ENCODE peak calls at places on chromosome 2, in ten cellular contexts. One of them, this sample, is unnamed.

GRCh38 chr2:240704651-240705050 is 13.0 kb downstream of the AQP12A start:
- DNase-seq in islet precursor cell: no peak
- DNase-seq in cardiac fibroblast: no peak
- DNase-seq in cerebellar cortex: no peak
- DNase-seq in activated naive CD4-positive, alpha-beta T cell treated with anti-CD3 and anti-CD28 coated beads, Interleukin-2, amount 10 ng/mL, durations not matched to agents 7 days and 5 days: peak; percentile 47
- DNase-seq in stimulated activated CD4-positive, alpha-beta T cell treated with anti-CD3 and anti-CD28 coated beads, TNF-alpha, amount 100 ng/mL, for 48 hours: peak; percentile 18
- DNase-seq in DMS153: no peak
- DNase-seq in RCC 7860: no peak
- DNase-seq in IMR-90: no peak
- DNase-seq in central memory CD4-positive, alpha-beta T cell: peak; percentile 49
- DNase-seq in this sample: no peak

GRCh38 chr2:226618875-226619605 is 180.6 kb downstream of the IRS1 start:
- DNase-seq in islet precursor cell: no peak
- DNase-seq in cardiac fibroblast: peak; percentile 63
- DNase-seq in cerebellar cortex: no peak
- DNase-seq in activated naive CD4-positive, alpha-beta T cell treated with anti-CD3 and anti-CD28 coated beads, Interleukin-2, amount 10 ng/mL, durations not matched to agents 7 days and 5 days: no peak
- DNase-seq in stimulated activated CD4-positive, alpha-beta T cell treated with anti-CD3 and anti-CD28 coated beads, TNF-alpha, amount 100 ng/mL, for 48 hours: no peak
- DNase-seq in DMS153: no peak
- DNase-seq in RCC 7860: no peak
- DNase-seq in IMR-90: peak; percentile 33
- DNase-seq in central memory CD4-positive, alpha-beta T cell: no peak
- DNase-seq in this sample: peak; percentile 69

GRCh38 chr2:218081063-218081462 is 12.0 kb downstream of the RUFY4 start:
- DNase-seq in islet precursor cell: peak; percentile 19
- DNase-seq in cardiac fibroblast: no peak
- DNase-seq in cerebellar cortex: no peak
- DNase-seq in activated naive CD4-positive, alpha-beta T cell treated with anti-CD3 and anti-CD28 coated beads, Interleukin-2, amount 10 ng/mL, durations not matched to agents 7 days and 5 days: no peak
- DNase-seq in stimulated activated CD4-positive, alpha-beta T cell treated with anti-CD3 and anti-CD28 coated beads, TNF-alpha, amount 100 ng/mL, for 48 hours: no peak
- DNase-seq in DMS153: no peak
- DNase-seq in RCC 7860: no peak
- DNase-seq in IMR-90: no peak
- DNase-seq in central memory CD4-positive, alpha-beta T cell: no peak
- DNase-seq in this sample: no peak

GRCh38 chr2:9311488-9311887 is 104.9 kb downstream of the ASAP2 start:
- DNase-seq in islet precursor cell: peak; percentile 61
- DNase-seq in cardiac fibroblast: peak; percentile 77
- DNase-seq in cerebellar cortex: peak; percentile 89
- DNase-seq in activated naive CD4-positive, alpha-beta T cell treated with anti-CD3 and anti-CD28 coated beads, Interleukin-2, amount 10 ng/mL, durations not matched to agents 7 days and 5 days: no peak
- DNase-seq in stimulated activated CD4-positive, alpha-beta T cell treated with anti-CD3 and anti-CD28 coated beads, TNF-alpha, amount 100 ng/mL, for 48 hours: no peak
- DNase-seq in DMS153: no peak
- DNase-seq in RCC 7860: peak; percentile 92
- DNase-seq in IMR-90: peak; percentile 90
- DNase-seq in central memory CD4-positive, alpha-beta T cell: no peak
- DNase-seq in this sample: peak; percentile 90

GRCh38 chr2:111523009-111523408 is 361.0 kb downstream of the ANAPC1 start:
- DNase-seq in islet precursor cell: no peak
- DNase-seq in cardiac fibroblast: no peak
- DNase-seq in cerebellar cortex: no peak
- DNase-seq in activated naive CD4-positive, alpha-beta T cell treated with anti-CD3 and anti-CD28 coated beads, Interleukin-2, amount 10 ng/mL, durations not matched to agents 7 days and 5 days: no peak
- DNase-seq in stimulated activated CD4-positive, alpha-beta T cell treated with anti-CD3 and anti-CD28 coated beads, TNF-alpha, amount 100 ng/mL, for 48 hours: no peak
- DNase-seq in DMS153: no peak
- DNase-seq in RCC 7860: no peak
- DNase-seq in IMR-90: no peak
- DNase-seq in central memory CD4-positive, alpha-beta T cell: no peak
- DNase-seq in this sample: no peak

GRCh38 chr2:102286041-102286440 is 25.3 kb upstream of the IL1RL1 start:
- DNase-seq in islet precursor cell: peak; percentile 80
- DNase-seq in cardiac fibroblast: no peak
- DNase-seq in cerebellar cortex: no peak
- DNase-seq in activated naive CD4-positive, alpha-beta T cell treated with anti-CD3 and anti-CD28 coated beads, Interleukin-2, amount 10 ng/mL, durations not matched to agents 7 days and 5 days: no peak
- DNase-seq in stimulated activated CD4-positive, alpha-beta T cell treated with anti-CD3 and anti-CD28 coated beads, TNF-alpha, amount 100 ng/mL, for 48 hours: no peak
- DNase-seq in DMS153: no peak
- DNase-seq in RCC 7860: no peak
- DNase-seq in IMR-90: no peak
- DNase-seq in central memory CD4-positive, alpha-beta T cell: no peak
- DNase-seq in this sample: no peak

GRCh38 chr2:88919087-88919738 is 227.7 kb downstream of the RPIA start:
- DNase-seq in islet precursor cell: no peak
- DNase-seq in cardiac fibroblast: peak; percentile 37
- DNase-seq in cerebellar cortex: peak; percentile 7
- DNase-seq in activated naive CD4-positive, alpha-beta T cell treated with anti-CD3 and anti-CD28 coated beads, Interleukin-2, amount 10 ng/mL, durations not matched to agents 7 days and 5 days: no peak
- DNase-seq in stimulated activated CD4-positive, alpha-beta T cell treated with anti-CD3 and anti-CD28 coated beads, TNF-alpha, amount 100 ng/mL, for 48 hours: no peak
- DNase-seq in DMS153: no peak
- DNase-seq in RCC 7860: peak; percentile 15
- DNase-seq in IMR-90: peak; percentile 34
- DNase-seq in central memory CD4-positive, alpha-beta T cell: no peak
- DNase-seq in this sample: peak; percentile 57

GRCh38 chr2:174826051-174826450 is 61.8 kb upstream of the CHRNA1 start:
- DNase-seq in islet precursor cell: no peak
- DNase-seq in cardiac fibroblast: no peak
- DNase-seq in cerebellar cortex: no peak
- DNase-seq in activated naive CD4-positive, alpha-beta T cell treated with anti-CD3 and anti-CD28 coated beads, Interleukin-2, amount 10 ng/mL, durations not matched to agents 7 days and 5 days: no peak
- DNase-seq in stimulated activated CD4-positive, alpha-beta T cell treated with anti-CD3 and anti-CD28 coated beads, TNF-alpha, amount 100 ng/mL, for 48 hours: no peak
- DNase-seq in DMS153: no peak
- DNase-seq in RCC 7860: no peak
- DNase-seq in IMR-90: no peak
- DNase-seq in central memory CD4-positive, alpha-beta T cell: no peak
- DNase-seq in this sample: no peak

GRCh38 chr2:195498839-195499490 is 158.1 kb upstream of the SLC39A10 start:
- DNase-seq in islet precursor cell: no peak
- DNase-seq in cardiac fibroblast: peak; percentile 47
- DNase-seq in cerebellar cortex: no peak
- DNase-seq in activated naive CD4-positive, alpha-beta T cell treated with anti-CD3 and anti-CD28 coated beads, Interleukin-2, amount 10 ng/mL, durations not matched to agents 7 days and 5 days: no peak
- DNase-seq in stimulated activated CD4-positive, alpha-beta T cell treated with anti-CD3 and anti-CD28 coated beads, TNF-alpha, amount 100 ng/mL, for 48 hours: no peak
- DNase-seq in DMS153: no peak
- DNase-seq in RCC 7860: no peak
- DNase-seq in IMR-90: peak; percentile 74
- DNase-seq in central memory CD4-positive, alpha-beta T cell: no peak
- DNase-seq in this sample: peak; percentile 66

GRCh38 chr2:226791487-226792081 is 8.0 kb downstream of the IRS1 start:
- DNase-seq in islet precursor cell: peak; percentile 93
- DNase-seq in cardiac fibroblast: peak; percentile 89
- DNase-seq in cerebellar cortex: peak; percentile 84
- DNase-seq in activated naive CD4-positive, alpha-beta T cell treated with anti-CD3 and anti-CD28 coated beads, Interleukin-2, amount 10 ng/mL, durations not matched to agents 7 days and 5 days: peak; percentile 92
- DNase-seq in stimulated activated CD4-positive, alpha-beta T cell treated with anti-CD3 and anti-CD28 coated beads, TNF-alpha, amount 100 ng/mL, for 48 hours: peak; percentile 90
- DNase-seq in DMS153: peak; percentile 79
- DNase-seq in RCC 7860: peak; percentile 65
- DNase-seq in IMR-90: peak; percentile 75
- DNase-seq in central memory CD4-positive, alpha-beta T cell: peak; percentile 93
- DNase-seq in this sample: peak; percentile 67

GRCh38 chr2:8737571-8738175 is 55.8 kb downstream of the ID2 start:
- DNase-seq in islet precursor cell: no peak
- DNase-seq in cardiac fibroblast: no peak
- DNase-seq in cerebellar cortex: no peak
- DNase-seq in activated naive CD4-positive, alpha-beta T cell treated with anti-CD3 and anti-CD28 coated beads, Interleukin-2, amount 10 ng/mL, durations not matched to agents 7 days and 5 days: no peak
- DNase-seq in stimulated activated CD4-positive, alpha-beta T cell treated with anti-CD3 and anti-CD28 coated beads, TNF-alpha, amount 100 ng/mL, for 48 hours: no peak
- DNase-seq in DMS153: no peak
- DNase-seq in RCC 7860: no peak
- DNase-seq in IMR-90: peak; percentile 38
- DNase-seq in central memory CD4-positive, alpha-beta T cell: no peak
- DNase-seq in this sample: no peak

GRCh38 chr2:224263571-224264043 is 138.3 kb downstream of the FAM124B start:
- DNase-seq in islet precursor cell: no peak
- DNase-seq in cardiac fibroblast: peak; percentile 48
- DNase-seq in cerebellar cortex: no peak
- DNase-seq in activated naive CD4-positive, alpha-beta T cell treated with anti-CD3 and anti-CD28 coated beads, Interleukin-2, amount 10 ng/mL, durations not matched to agents 7 days and 5 days: no peak
- DNase-seq in stimulated activated CD4-positive, alpha-beta T cell treated with anti-CD3 and anti-CD28 coated beads, TNF-alpha, amount 100 ng/mL, for 48 hours: no peak
- DNase-seq in DMS153: no peak
- DNase-seq in RCC 7860: no peak
- DNase-seq in IMR-90: peak; percentile 63
- DNase-seq in central memory CD4-positive, alpha-beta T cell: no peak
- DNase-seq in this sample: peak; percentile 91

This sample was measured in fibroblast of the aortic adventitia.